ENCODE peak calls at places on chromosomes 2 and 18, in eight cellular contexts. H is K562, C is HCT116, N is HepG2, R is SK-N-SH, S is H1, A is GM12878, J is endothelial cell of umbilical vein. M is an unnamed sample. For H3K36me3, the result is how much of the 10 kb centered on the place peaks cover.

GRCh38 chr2:20179755-20180594 is 45.0 kb downstream of the SDC1 start:
- DNase-seq in S (no peak), R (peak), N (peak), J (no peak), A (no peak), C (no peak), H (peak), M (no peak)

GRCh38 chr2:212619954-212620353 is 81.4 kb upstream of the ERBB4 start:
- DNase-seq in C (no peak), N (no peak), J (no peak), S (no peak), H (no peak), A (no peak), R (no peak), M (no peak)

GRCh38 chr18:35282353-35282752 is 7.7 kb downstream of the ZSCAN30 start:
- DNase-seq in H (no peak), N (peak), J (peak), R (no peak), C (no peak), A (no peak), S (no peak), M (no peak)

GRCh38 chr18:48347756-48348326 is 61.3 kb downstream of the ZBTB7C start:
- DNase-seq in J (no peak), C (no peak), N (no peak), A (no peak), S (no peak), R (no peak), H (no peak), M (no peak)

GRCh38 chr2:171807831-171808393 is 86.1 kb downstream of the SLC25A12 start:
- DNase-seq in C (no peak), A (no peak), R (no peak), J (peak), S (no peak), H (no peak), N (peak), M (no peak)

GRCh38 chr2:227160164-227160563 is 3.8 kb downstream of the COL4A4 start:
- DNase-seq in C (no peak), H (no peak), R (no peak), J (no peak), S (no peak), A (no peak), N (no peak), M (no peak)

GRCh38 chr2:137928547-137929503 is 35.4 kb upstream of the HNMT start:
- DNase-seq in N (peak), J (peak), S (no peak), H (no peak), R (peak), C (no peak), A (no peak), M (no peak)

GRCh38 chr2:118841828-118842461 is 5.5 kb downstream of the EN1 start:
- DNase-seq in J (peak), N (no peak), H (no peak), C (no peak), A (no peak), S (no peak), R (peak), M (no peak)

GRCh38 chr18:48702346-48703032 is 163.7 kb downstream of the CTIF start:
- DNase-seq in R (no peak), J (no peak), N (no peak), C (no peak), H (no peak), S (no peak), A (no peak), M (no peak)

GRCh38 chr18:44507729-44508325 is 172.9 kb upstream of the SETBP1 start:
- DNase-seq in S (no peak), C (no peak), J (peak), R (no peak), A (peak), N (no peak), H (no peak), M (no peak)

GRCh38 chr18:10234912-10235439 is 219.5 kb upstream of the APCDD1 start:
- DNase-seq in N (no peak), H (no peak), A (no peak), J (no peak), S (no peak), C (no peak), R (no peak), M (no peak)

GRCh38 chr18:158128-159036 is at the start of gene USP14:
- DNase-seq in A (peak), R (peak), H (peak), J (peak), C (peak), N (peak), S (peak), M (peak)

GRCh38 chr18:159037-159652 is 788 bp downstream of the USP14 start:
- DNase-seq in R (peak), H (peak), N (peak), C (no peak), A (no peak), S (peak), J (peak), M (no peak)

GRCh38 chr18:156514-157230 is 1.7 kb upstream of the USP14 start:
- DNase-seq in A (no peak), R (no peak), S (no peak), C (no peak), J (no peak), N (no peak), H (no peak), M (no peak)

GRCh38 chr18:159933-160332 is 1.6 kb downstream of the USP14 start:
- DNase-seq in J (no peak), H (no peak), A (no peak), S (no peak), R (no peak), N (no peak), C (no peak), M (no peak)

DNA sequence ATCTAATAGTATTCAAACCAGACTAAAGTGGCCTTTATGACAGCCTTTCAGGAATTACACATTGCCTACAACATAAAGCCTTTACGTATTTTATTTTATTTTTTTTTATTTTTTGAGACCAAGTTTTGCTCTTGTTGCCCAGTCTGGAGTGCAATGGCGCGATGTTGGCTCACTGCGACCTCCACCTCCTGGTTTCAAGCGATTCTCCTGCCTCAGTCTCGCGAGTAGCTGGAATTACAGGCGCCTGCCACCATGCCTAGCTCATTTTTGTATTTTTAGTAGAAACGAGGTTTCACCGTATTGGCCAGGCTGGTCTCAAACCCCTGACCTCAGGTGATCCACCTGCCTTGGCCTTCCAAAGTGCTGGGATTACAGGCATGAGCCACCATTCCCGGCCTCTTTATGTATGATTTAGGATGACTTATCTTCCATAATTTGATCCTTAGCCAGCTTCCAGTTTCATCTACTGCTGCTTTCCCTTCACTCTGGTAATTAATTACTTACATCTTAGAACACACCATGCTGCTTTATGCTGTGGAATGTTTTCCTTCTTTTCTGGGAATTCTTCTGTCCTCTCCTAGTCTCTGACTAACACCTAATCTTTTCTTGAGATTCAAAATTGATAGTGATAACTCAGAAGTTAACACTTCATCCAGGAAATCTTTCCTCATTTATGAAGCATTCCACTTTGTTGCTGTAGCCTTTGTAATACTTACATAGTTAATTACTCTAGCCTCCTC is 2.6 kb downstream of the USP14 start:
- DNase-seq in N (no peak), R (no peak), S (no peak), C (no peak), J (no peak), A (no peak), H (no peak), M (no peak)
- H3K9ac ChIP-seq in N (no peak), R (no peak), S (no peak), C (no peak), J (no peak), A (no peak), H (peak), M (no peak)

GRCh38 chr18:56267334-56267733 is 371.1 kb downstream of the TXNL1 start:
- DNase-seq in J (no peak), A (no peak), H (no peak), S (no peak), N (no peak), R (no peak), C (no peak), M (no peak)

GRCh38 chr18:56270851-56271250 is 367.5 kb downstream of the TXNL1 start:
- DNase-seq in N (no peak), R (no peak), H (no peak), A (no peak), S (no peak), C (no peak), J (no peak), M (no peak)

GRCh38 chr18:56269958-56270357 is 368.4 kb downstream of the TXNL1 start:
- DNase-seq in C (no peak), S (no peak), N (no peak), A (no peak), J (no peak), R (no peak), H (no peak), M (no peak)
- TF ChIP-seq POLR2AphosphoS5 in C (no peak), S (no peak), N (no peak), A (no peak), J (no peak), R (no peak), H (no peak), M (no peak)

GRCh38 chr2:15596968-15597367 is 5.3 kb downstream of the DDX1 start:
- DNase-seq in A (no peak), J (no peak), C (no peak), R (no peak), S (no peak), H (no peak), N (no peak), M (no peak)
- H3K36me3 ChIP-seq in A (under half), J (under half), C (under half), R (half or more), S (under half), H (half or more), N (half or more), M (half or more)

GRCh38 chr2:393711-394696 is 106.1 kb upstream of the ALKAL2 start:
- DNase-seq in H (no peak), C (no peak), A (no peak), S (no peak), R (no peak), J (no peak), N (no peak), M (peak)
- H3K9ac ChIP-seq in H (no peak), C (no peak), A (no peak), S (no peak), R (no peak), J (no peak), N (no peak), M (no peak)

DNA sequence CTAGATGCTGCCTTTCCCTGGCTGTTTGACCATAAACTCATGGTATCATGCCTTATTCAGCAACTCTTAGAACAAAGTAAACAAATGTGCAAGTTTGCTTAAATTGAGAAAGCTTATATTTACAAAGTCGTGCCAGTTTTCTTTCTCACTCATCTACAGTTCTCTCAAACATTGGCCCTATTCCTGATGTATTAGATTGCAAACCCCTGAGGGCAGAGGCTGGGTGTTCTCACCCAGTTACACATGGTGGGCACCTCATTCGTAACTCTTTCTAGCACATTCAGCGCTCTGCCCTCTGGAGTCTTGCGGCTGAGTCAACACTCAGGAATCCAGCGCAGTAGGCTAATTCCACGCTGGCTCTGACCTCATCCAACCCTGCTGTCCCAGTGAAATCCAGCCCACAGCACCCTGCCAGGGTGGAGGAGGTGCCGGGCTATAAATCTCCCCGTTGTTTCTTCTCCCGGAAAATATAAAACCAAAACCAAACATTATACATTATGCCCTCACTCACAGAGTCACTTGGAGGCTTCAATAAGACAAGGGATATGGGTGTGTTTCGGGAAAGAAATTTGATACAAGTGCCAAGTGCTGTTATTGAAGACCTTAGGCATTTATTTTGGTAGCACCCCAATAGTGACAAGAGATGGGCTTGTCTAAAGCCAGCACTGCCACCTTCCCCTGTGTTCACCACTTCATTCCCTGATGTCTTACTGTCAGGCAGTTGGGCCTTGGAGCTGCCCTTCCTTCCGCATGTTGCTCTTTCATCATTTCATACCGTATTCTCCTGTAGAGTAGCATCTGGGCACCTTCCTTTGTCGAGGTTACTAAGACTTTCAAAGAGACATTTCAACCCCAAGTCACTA is 287.4 kb downstream of the PRKCE start:
- DNase-seq in N (peak), J (peak), H (no peak), C (peak), R (no peak), S (no peak), A (no peak), M (peak)
- TF ChIP-seq POLR2AphosphoS5 in N (no peak), J (peak), H (no peak), C (peak), R (peak), S (no peak), A (no peak), M (no peak)

GRCh38 chr18:63399300-63399699 is 23.0 kb downstream of the VPS4B start:
- DNase-seq in C (no peak), S (no peak), N (no peak), H (no peak), A (no peak), R (no peak), J (no peak), M (no peak)
- H3K36me3 ChIP-seq in C (under half), S (under half), N (half or more), H (half or more), A (under half), R (half or more), J (under half), M (half or more)

GRCh38 chr2:157793053-157793612 is 83.0 kb downstream of the ACVR1 start:
- DNase-seq in R (no peak), A (no peak), H (no peak), N (no peak), S (no peak), C (no peak), J (no peak), M (no peak)

GRCh38 chr2:157789161-157789720 is 86.9 kb downstream of the ACVR1 start:
- DNase-seq in H (no peak), J (peak), R (no peak), A (no peak), N (no peak), C (no peak), S (no peak), M (no peak)

GRCh38 chr2:157790780-157791179 is 85.3 kb downstream of the ACVR1 start:
- DNase-seq in N (no peak), J (no peak), C (no peak), H (no peak), R (no peak), A (no peak), S (no peak), M (no peak)

GRCh38 chr2:157789933-157790511 is 86.1 kb downstream of the ACVR1 start:
- DNase-seq in R (no peak), J (no peak), H (no peak), C (no peak), S (no peak), A (no peak), N (no peak), M (no peak)

GRCh38 chr2:157792345-157793052 is 83.6 kb downstream of the ACVR1 start:
- DNase-seq in H (no peak), A (no peak), N (no peak), J (peak), S (no peak), C (no peak), R (no peak), M (no peak)
- H3K9ac ChIP-seq in H (no peak), A (no peak), N (no peak), J (no peak), S (no peak), C (no peak), R (no peak), M (no peak)

GRCh38 chr2:30509716-30510115 is 62.7 kb downstream of the LCLAT1 start:
- DNase-seq in R (no peak), H (no peak), N (no peak), S (no peak), A (no peak), C (no peak), J (no peak), M (no peak)

GRCh38 chr2:30510409-30510808 is 63.4 kb downstream of the LCLAT1 start:
- DNase-seq in A (no peak), C (no peak), R (no peak), S (no peak), J (no peak), H (no peak), N (no peak), M (no peak)

GRCh38 chr2:30512243-30512866 is 65.3 kb downstream of the LCLAT1 start:
- DNase-seq in H (no peak), S (no peak), C (no peak), A (no peak), R (no peak), N (no peak), J (no peak), M (no peak)

GRCh38 chr2:30514134-30514860 is 67.3 kb downstream of the LCLAT1 start:
- DNase-seq in A (no peak), R (peak), C (no peak), J (peak), S (no peak), H (peak), N (peak), M (no peak)

GRCh38 chr2:30511122-30512083 is 64.4 kb downstream of the LCLAT1 start:
- DNase-seq in N (peak), C (peak), R (peak), S (no peak), J (no peak), H (peak), A (no peak), M (no peak)
- TF ChIP-seq POLR2AphosphoS5 in N (no peak), C (peak), R (no peak), S (no peak), J (no peak), H (no peak), A (no peak), M (no peak)

DNA sequence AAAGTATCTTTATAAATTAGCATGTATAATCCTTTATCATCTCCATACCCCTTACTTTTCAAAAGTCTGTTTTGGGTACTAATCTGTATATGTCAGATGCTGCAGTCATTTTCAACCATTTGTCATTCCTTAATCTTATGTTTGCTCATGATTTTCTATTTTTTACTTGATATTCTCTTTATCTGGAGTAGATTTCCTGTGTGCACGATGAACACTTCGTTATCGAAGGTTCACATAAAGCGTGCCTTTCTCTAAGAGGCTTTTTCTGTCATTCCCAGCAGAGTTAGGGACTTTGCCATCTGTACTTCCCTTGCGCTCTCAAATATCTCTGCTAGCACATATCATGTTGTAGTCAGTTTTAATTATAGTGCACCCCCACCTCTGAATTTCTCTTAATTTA is 123.2 kb downstream of the BIRC6 start:
- DNase-seq in H (peak), R (no peak), A (no peak), N (no peak), J (no peak), S (no peak), C (no peak), M (no peak)
- H3K36me3 ChIP-seq in H (half or more), R (half or more), A (under half), N (half or more), J (under half), S (under half), C (under half), M (half or more)